ENCODE peak calls at places on chromosome 19, in five cellular contexts. One of them, this sample, is unnamed.

GRCh38 chr19:47891923-47892666 is 6.0 kb upstream of the SULT2A1 start:
- DNase-seq in pancreas: no peak
- DNase-seq in thoracic aorta: no peak
- DNase-seq in CD8-positive, alpha-beta T cell: no peak
- DNase-seq in transverse colon: no peak
- DNase-seq in this sample: peak; percentile 89

GRCh38 chr19:13018037-13018914 is 23.0 kb downstream of the NFIX start:
- DNase-seq in pancreas: no peak
- DNase-seq in thoracic aorta: no peak
- DNase-seq in CD8-positive, alpha-beta T cell: no peak
- DNase-seq in transverse colon: peak; percentile 57
- DNase-seq in this sample: no peak

GRCh38 chr19:42032428-42032827 is 37.6 kb downstream of the GRIK5 start:
- DNase-seq in pancreas: no peak
- DNase-seq in thoracic aorta: no peak
- DNase-seq in CD8-positive, alpha-beta T cell: no peak
- DNase-seq in transverse colon: no peak
- DNase-seq in this sample: peak; percentile 66

GRCh38 chr19:3818918-3819317 is 32.7 kb upstream of the MATK start:
- DNase-seq in pancreas: no peak
- DNase-seq in thoracic aorta: no peak
- DNase-seq in CD8-positive, alpha-beta T cell: no peak
- DNase-seq in transverse colon: no peak
- DNase-seq in this sample: no peak

GRCh38 chr19:556611-557382 is 12.9 kb downstream of the GZMM start:
- DNase-seq in pancreas: no peak
- DNase-seq in thoracic aorta: no peak
- DNase-seq in CD8-positive, alpha-beta T cell: no peak
- DNase-seq in transverse colon: no peak
- DNase-seq in this sample: no peak

GRCh38 chr19:23557381-23557780 is 129.6 kb downstream of the ZNF675 start:
- DNase-seq in pancreas: no peak
- DNase-seq in thoracic aorta: no peak
- DNase-seq in CD8-positive, alpha-beta T cell: no peak
- DNase-seq in transverse colon: no peak
- DNase-seq in this sample: no peak

GRCh38 chr19:47891622-47891922 is 5.5 kb upstream of the SULT2A1 start:
- DNase-seq in pancreas: no peak
- DNase-seq in thoracic aorta: no peak
- DNase-seq in CD8-positive, alpha-beta T cell: no peak
- DNase-seq in transverse colon: no peak
- DNase-seq in this sample: no peak

GRCh38 chr19:50252887-50253268 is 49.5 kb downstream of the MYH14 start:
- DNase-seq in pancreas: no peak
- DNase-seq in thoracic aorta: no peak
- DNase-seq in CD8-positive, alpha-beta T cell: no peak
- DNase-seq in transverse colon: no peak
- DNase-seq in this sample: no peak

GRCh38 chr19:33379151-33379829 is 5.8 kb downstream of the CEBPG start:
- DNase-seq in pancreas: peak; percentile 18
- DNase-seq in thoracic aorta: no peak
- DNase-seq in CD8-positive, alpha-beta T cell: no peak
- DNase-seq in transverse colon: no peak
- DNase-seq in this sample: no peak

GRCh38 chr19:13861392-13861713 is 15.6 kb upstream of the NANOS3 start:
- DNase-seq in pancreas: no peak
- DNase-seq in thoracic aorta: no peak
- DNase-seq in CD8-positive, alpha-beta T cell: no peak
- DNase-seq in transverse colon: no peak
- DNase-seq in this sample: no peak

GRCh38 chr19:5053661-5054060 is 84.7 kb downstream of the KDM4B start:
- DNase-seq in pancreas: no peak
- DNase-seq in thoracic aorta: no peak
- DNase-seq in CD8-positive, alpha-beta T cell: no peak
- DNase-seq in transverse colon: no peak
- DNase-seq in this sample: no peak

GRCh38 chr19:9009935-9010651 is at the start of gene MUC16:
- DNase-seq in pancreas: no peak
- DNase-seq in thoracic aorta: no peak
- DNase-seq in CD8-positive, alpha-beta T cell: no peak
- DNase-seq in transverse colon: no peak
- DNase-seq in this sample: no peak

GRCh38 chr19:18804643-18805042 is 13.5 kb upstream of the COMP start:
- DNase-seq in pancreas: no peak
- DNase-seq in thoracic aorta: no peak
- DNase-seq in CD8-positive, alpha-beta T cell: no peak
- DNase-seq in transverse colon: no peak
- DNase-seq in this sample: no peak

GRCh38 chr19:18802354-18802753 is 11.2 kb upstream of the COMP start:
- DNase-seq in pancreas: no peak
- DNase-seq in thoracic aorta: no peak
- DNase-seq in CD8-positive, alpha-beta T cell: no peak
- DNase-seq in transverse colon: no peak
- DNase-seq in this sample: no peak

GRCh38 chr19:18803550-18804138 is 12.5 kb upstream of the COMP start:
- DNase-seq in pancreas: no peak
- DNase-seq in thoracic aorta: no peak
- DNase-seq in CD8-positive, alpha-beta T cell: no peak
- DNase-seq in transverse colon: no peak
- DNase-seq in this sample: no peak

GRCh38 chr19:18800636-18801035 is 9.5 kb upstream of the COMP start:
- DNase-seq in pancreas: no peak
- DNase-seq in thoracic aorta: no peak
- DNase-seq in CD8-positive, alpha-beta T cell: no peak
- DNase-seq in transverse colon: no peak
- DNase-seq in this sample: no peak

DNA sequence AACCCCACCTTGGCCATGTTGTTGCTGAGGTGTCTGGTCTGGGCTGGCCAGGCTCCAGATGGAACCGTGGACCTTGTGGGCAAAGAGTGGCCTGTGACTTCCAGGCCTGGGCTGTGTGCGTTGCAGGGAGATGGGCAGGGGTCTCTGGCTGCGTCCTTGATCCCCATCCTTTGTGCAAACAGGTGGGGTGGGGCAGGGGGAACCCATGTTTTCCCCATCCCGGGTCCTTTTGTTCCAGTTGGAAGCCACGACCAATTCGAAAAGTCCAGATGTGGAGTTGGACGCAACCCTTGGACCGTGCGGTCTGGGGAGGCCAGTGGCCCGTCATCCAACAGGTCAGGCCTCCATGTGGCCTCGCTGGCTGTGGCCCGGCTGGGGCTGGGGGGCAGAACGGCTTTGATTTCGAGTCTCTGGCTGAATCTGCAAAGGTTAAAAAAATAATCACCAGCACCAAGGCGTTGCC is 13.1 kb upstream of the COMP start:
- DNase-seq in pancreas: no peak
- DNase-seq in thoracic aorta: no peak
- DNase-seq in CD8-positive, alpha-beta T cell: no peak
- DNase-seq in transverse colon: no peak
- DNase-seq in this sample: no peak
- H3K27me3 ChIP-seq in pancreas: no peaks in the 10 kb centered on the region
- H3K27me3 ChIP-seq in thoracic aorta: no peaks in the 10 kb centered on the region
- H3K27me3 ChIP-seq in CD8-positive, alpha-beta T cell: no peaks in the 10 kb centered on the region
- H3K27me3 ChIP-seq in transverse colon: peaks cover 8% of the 10 kb centered on the region
- H3K27me3 ChIP-seq in this sample: no peaks in the 10 kb centered on the region

DNA sequence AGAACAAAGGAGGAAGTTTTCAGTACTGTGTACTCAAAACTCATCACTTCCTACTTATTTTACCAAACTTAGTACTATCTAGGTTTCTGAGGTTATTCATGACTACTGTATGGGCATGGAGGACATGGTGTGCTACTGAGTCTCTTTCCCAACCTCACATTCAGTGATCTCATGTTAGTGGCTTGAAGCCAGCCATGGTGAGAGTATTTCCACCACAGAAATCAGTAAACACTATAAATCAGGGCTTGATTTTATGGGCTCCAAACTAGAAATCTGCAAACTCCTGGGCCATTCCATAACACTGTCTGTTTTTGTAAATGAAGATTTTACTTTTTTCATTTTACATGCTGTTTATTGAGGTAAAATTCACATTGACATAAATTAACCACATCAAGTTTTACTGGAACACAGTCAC is 19.7 kb downstream of the MED26 start:
- DNase-seq in pancreas: no peak
- DNase-seq in thoracic aorta: peak; percentile 46
- DNase-seq in CD8-positive, alpha-beta T cell: no peak
- DNase-seq in transverse colon: peak; percentile 60
- DNase-seq in this sample: peak; percentile 26
- H3K4me1 ChIP-seq in pancreas: peaks cover 10% of the 10 kb centered on the region
- H3K4me1 ChIP-seq in thoracic aorta: peaks cover 26% of the 10 kb centered on the region
- H3K4me1 ChIP-seq in CD8-positive, alpha-beta T cell: no peaks in the 10 kb centered on the region
- H3K4me1 ChIP-seq in transverse colon: peaks cover 32% of the 10 kb centered on the region
- H3K4me1 ChIP-seq in this sample: no peaks in the 10 kb centered on the region

DNA sequence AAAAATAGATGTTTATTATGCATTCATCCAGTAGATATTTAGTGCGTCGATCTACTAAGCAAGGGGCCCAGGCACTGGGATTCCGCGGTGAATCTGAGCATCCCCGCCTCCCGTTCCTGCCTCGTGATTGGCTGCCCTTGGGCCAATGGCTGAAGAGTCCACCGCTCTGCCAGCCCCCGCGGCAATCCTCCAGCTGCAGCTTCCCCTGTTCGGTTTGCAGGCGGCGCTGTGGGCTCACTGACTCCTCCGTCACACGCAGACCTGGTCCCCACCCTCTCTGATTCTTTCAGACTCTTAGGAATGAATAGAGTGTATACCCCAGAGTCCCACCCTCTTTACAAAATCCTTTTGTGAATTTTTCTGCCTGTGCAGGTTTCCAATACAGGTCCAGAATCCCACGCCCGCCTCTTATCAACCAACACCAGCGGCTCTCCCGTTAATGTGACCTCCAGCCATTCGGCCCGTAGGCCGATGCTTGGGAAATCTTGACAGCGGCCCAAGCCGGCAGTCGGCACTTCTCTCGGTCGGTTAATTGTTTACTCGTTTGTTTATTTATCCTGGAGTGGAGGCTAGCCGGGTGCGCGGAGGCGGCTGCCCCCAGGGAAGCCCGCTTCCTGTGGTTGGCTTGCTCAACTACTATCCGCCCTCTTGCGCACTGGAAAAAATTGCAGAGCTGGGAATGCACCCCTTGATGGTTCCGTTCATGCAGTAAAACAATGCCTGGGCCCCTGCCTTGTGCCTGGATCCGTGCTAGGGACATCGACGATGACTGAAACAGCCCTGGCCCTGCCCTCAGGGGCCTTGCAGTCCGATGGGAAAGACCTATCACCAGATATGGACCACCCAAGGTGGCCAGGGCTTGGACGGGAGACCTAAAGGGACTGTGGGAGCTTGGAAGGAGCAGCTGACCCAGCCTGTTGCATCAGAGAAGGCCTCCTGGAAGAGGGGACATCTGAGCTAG is 4.5 kb upstream of the ARHGAP35 start:
- DNase-seq in pancreas: peak; percentile 94
- DNase-seq in thoracic aorta: peak; percentile 85
- DNase-seq in CD8-positive, alpha-beta T cell: peak; percentile 91
- DNase-seq in transverse colon: peak; percentile 96
- DNase-seq in this sample: peak; percentile 95
- H3K4me3 ChIP-seq in pancreas: no peak overlapping the region
- H3K4me3 ChIP-seq in thoracic aorta: peak overlapping the region; percentile 75
- H3K4me3 ChIP-seq in CD8-positive, alpha-beta T cell: peak overlapping the region; percentile 45
- H3K4me3 ChIP-seq in transverse colon: peak overlapping the region; percentile 44
- H3K4me3 ChIP-seq in this sample: no peak overlapping the region

DNA sequence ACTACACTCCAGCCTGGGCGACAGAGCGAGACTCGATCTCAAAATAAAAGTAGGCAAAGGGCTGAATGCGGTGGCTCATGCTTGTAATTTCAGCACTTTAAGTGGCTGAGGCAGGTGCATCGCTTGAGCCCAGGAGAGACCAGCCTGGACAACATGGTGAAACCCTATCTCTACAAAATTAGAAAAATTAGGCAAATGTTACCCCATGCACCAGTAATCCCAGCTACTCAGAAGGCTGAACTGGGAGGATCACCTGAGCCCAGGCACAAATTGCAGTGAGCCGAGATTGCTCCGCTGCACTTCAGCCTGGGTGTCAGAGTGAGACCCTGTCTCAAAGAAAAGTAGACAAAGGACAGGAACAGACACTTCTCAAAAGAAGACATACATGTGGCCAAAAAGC is 9.9 kb upstream of the LGALS13 start:
- DNase-seq in pancreas: no peak
- DNase-seq in thoracic aorta: no peak
- DNase-seq in CD8-positive, alpha-beta T cell: no peak
- DNase-seq in transverse colon: no peak
- DNase-seq in this sample: no peak
- H3K27me3 ChIP-seq in pancreas: peaks cover 12% of the 10 kb centered on the region
- H3K27me3 ChIP-seq in thoracic aorta: no peaks in the 10 kb centered on the region
- H3K27me3 ChIP-seq in CD8-positive, alpha-beta T cell: no peaks in the 10 kb centered on the region
- H3K27me3 ChIP-seq in transverse colon: peaks cover 16% of the 10 kb centered on the region
- H3K27me3 ChIP-seq in this sample: no peaks in the 10 kb centered on the region

DNA sequence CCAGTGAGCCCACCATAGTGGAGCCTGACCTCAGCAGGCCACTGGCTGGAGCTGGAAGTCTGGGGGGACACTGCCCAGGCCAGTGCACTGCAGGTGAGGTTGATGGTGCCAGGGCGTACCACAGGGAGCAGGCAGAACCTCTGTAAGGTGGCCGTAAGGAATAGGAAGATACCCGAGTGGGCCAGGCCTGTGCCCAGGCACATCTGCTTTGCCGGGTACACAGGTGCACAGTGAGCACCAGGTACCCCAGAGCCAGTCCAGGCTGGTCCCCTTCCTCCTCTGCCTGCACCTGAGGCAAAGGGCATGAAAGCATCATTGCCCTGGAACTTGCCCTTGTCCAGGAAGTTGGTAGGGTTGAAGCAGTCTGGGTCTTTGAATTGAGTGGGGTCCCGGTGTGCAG is 9.5 kb downstream of the EGLN2 start:
- DNase-seq in pancreas: no peak
- DNase-seq in thoracic aorta: no peak
- DNase-seq in CD8-positive, alpha-beta T cell: no peak
- DNase-seq in transverse colon: no peak
- DNase-seq in this sample: no peak
- H3K4me1 ChIP-seq in pancreas: peaks cover 21% of the 10 kb centered on the region
- H3K4me1 ChIP-seq in thoracic aorta: peaks cover 77% of the 10 kb centered on the region
- H3K4me1 ChIP-seq in CD8-positive, alpha-beta T cell: peaks cover 76% of the 10 kb centered on the region
- H3K4me1 ChIP-seq in transverse colon: peaks cover 57% of the 10 kb centered on the region
- H3K4me1 ChIP-seq in this sample: peaks cover 27% of the 10 kb centered on the region

DNA sequence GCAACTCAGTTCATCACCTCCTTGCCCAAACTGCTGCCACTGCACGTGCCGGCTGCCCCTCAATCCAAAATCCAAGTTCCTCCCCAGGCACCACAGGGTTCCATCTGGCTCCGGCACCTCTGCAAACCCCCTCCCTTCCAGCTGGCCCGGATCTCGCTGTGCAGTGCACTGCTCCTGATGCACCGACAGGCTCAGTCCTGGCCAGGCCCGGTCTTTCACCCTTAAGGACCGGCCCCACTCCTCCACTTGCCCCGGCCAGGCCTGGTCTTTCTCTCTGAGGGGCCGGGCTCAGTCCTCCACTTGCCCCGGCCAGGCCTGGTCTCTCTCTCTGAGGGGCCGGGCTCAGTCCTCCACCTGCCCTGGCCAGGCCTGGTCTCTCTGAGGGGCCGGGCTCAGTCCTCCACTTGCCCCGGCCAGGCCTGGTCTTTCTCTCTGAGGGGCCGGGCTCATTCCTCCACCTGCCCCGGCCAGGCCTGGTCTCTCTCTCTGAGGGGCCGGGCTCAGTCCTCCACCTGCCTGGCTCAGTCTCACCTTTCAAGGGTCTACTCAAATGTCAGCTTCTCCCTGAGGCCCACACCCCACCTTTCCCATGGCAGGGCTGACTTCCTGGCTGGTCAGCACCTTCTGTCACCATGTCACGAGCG is 6.9 kb downstream of the ZNF787 start:
- DNase-seq in pancreas: no peak
- DNase-seq in thoracic aorta: no peak
- DNase-seq in CD8-positive, alpha-beta T cell: no peak
- DNase-seq in transverse colon: no peak
- DNase-seq in this sample: no peak
- H3K4me3 ChIP-seq in pancreas: no peak overlapping the region
- H3K4me3 ChIP-seq in thoracic aorta: no peak overlapping the region
- H3K4me3 ChIP-seq in CD8-positive, alpha-beta T cell: no peak overlapping the region
- H3K4me3 ChIP-seq in transverse colon: no peak overlapping the region
- H3K4me3 ChIP-seq in this sample: no peak overlapping the region

GRCh38 chr19:7645159-7645558 is 8.2 kb downstream of the STXBP2 start:
- DNase-seq in pancreas: no peak
- DNase-seq in thoracic aorta: no peak
- DNase-seq in CD8-positive, alpha-beta T cell: no peak
- DNase-seq in transverse colon: no peak
- DNase-seq in this sample: no peak
- H3K27me3 ChIP-seq in pancreas: no peaks in the 10 kb centered on the region
- H3K27me3 ChIP-seq in thoracic aorta: no peaks in the 10 kb centered on the region
- H3K27me3 ChIP-seq in CD8-positive, alpha-beta T cell: no peaks in the 10 kb centered on the region
- H3K27me3 ChIP-seq in transverse colon: no peaks in the 10 kb centered on the region
- H3K27me3 ChIP-seq in this sample: no peaks in the 10 kb centered on the region

This sample was measured in small intestine.